ENCODE peak calls at places on chromosome 5, in six cellular contexts. One of them, this sample, is unnamed.

GRCh38 chr5:11302663-11303062 is 541.6 kb upstream of the DAP start:
- DNase-seq in trophoblast cell: no peak
- DNase-seq in H1: no peak
- DNase-seq in IMR-90: no peak
- DNase-seq in H9: no peak
- DNase-seq in mesenchymal stem cell: no peak
- DNase-seq in this sample: no peak

GRCh38 chr5:57334475-57334874 is 148.1 kb downstream of the ACTBL2 start:
- DNase-seq in H1: no peak
- DNase-seq in trophoblast cell: no peak
- DNase-seq in IMR-90: peak
- DNase-seq in mesenchymal stem cell: no peak
- DNase-seq in H9: no peak
- DNase-seq in this sample: no peak

GRCh38 chr5:149757956-149758355 is 27.8 kb downstream of the PPARGC1B start:
- DNase-seq in trophoblast cell: no peak
- DNase-seq in H1: no peak
- DNase-seq in H9: no peak
- DNase-seq in mesenchymal stem cell: no peak
- DNase-seq in IMR-90: no peak
- DNase-seq in this sample: no peak

GRCh38 chr5:13601152-13601551 is 343.3 kb downstream of the DNAH5 start:
- DNase-seq in IMR-90: peak
- DNase-seq in H1: no peak
- DNase-seq in H9: no peak
- DNase-seq in mesenchymal stem cell: peak
- DNase-seq in trophoblast cell: peak
- DNase-seq in this sample: no peak

GRCh38 chr5:84113246-84114118 is 271.2 kb downstream of the EDIL3 start:
- DNase-seq in trophoblast cell: no peak
- DNase-seq in H1: peak
- DNase-seq in H9: peak
- DNase-seq in IMR-90: peak
- DNase-seq in mesenchymal stem cell: peak
- DNase-seq in this sample: peak

GRCh38 chr5:75349663-75350062 is 12.6 kb downstream of the HMGCR start:
- DNase-seq in mesenchymal stem cell: no peak
- DNase-seq in H9: no peak
- DNase-seq in H1: no peak
- DNase-seq in trophoblast cell: no peak
- DNase-seq in IMR-90: no peak
- DNase-seq in this sample: no peak

GRCh38 chr5:10306806-10307205 is 896 bp downstream of the CMBL start:
- DNase-seq in H9: no peak
- DNase-seq in mesenchymal stem cell: no peak
- DNase-seq in trophoblast cell: no peak
- DNase-seq in IMR-90: no peak
- DNase-seq in H1: no peak
- DNase-seq in this sample: no peak

GRCh38 chr5:41796061-41796460 is 74.2 kb downstream of the OXCT1 start:
- DNase-seq in H9: no peak
- DNase-seq in trophoblast cell: no peak
- DNase-seq in IMR-90: no peak
- DNase-seq in mesenchymal stem cell: no peak
- DNase-seq in H1: no peak
- DNase-seq in this sample: no peak

GRCh38 chr5:143582176-143582575 is 178.7 kb upstream of the NR3C1 start:
- DNase-seq in H9: no peak
- DNase-seq in trophoblast cell: no peak
- DNase-seq in H1: no peak
- DNase-seq in IMR-90: no peak
- DNase-seq in mesenchymal stem cell: no peak
- DNase-seq in this sample: no peak

GRCh38 chr5:126370796-126371718 is 52.2 kb upstream of the GRAMD2B start:
- DNase-seq in H1: no peak
- DNase-seq in mesenchymal stem cell: no peak
- DNase-seq in H9: peak
- DNase-seq in IMR-90: peak
- DNase-seq in trophoblast cell: no peak
- DNase-seq in this sample: no peak

GRCh38 chr5:38420691-38421395 is 135.6 kb downstream of the LIFR start:
- DNase-seq in H9: peak
- DNase-seq in mesenchymal stem cell: peak
- DNase-seq in trophoblast cell: peak
- DNase-seq in H1: no peak
- DNase-seq in IMR-90: peak
- DNase-seq in this sample: peak

GRCh38 chr5:79263290-79263689 is 27.4 kb downstream of the JMY start:
- DNase-seq in H1: no peak
- DNase-seq in H9: no peak
- DNase-seq in IMR-90: no peak
- DNase-seq in mesenchymal stem cell: no peak
- DNase-seq in trophoblast cell: no peak
- DNase-seq in this sample: no peak

GRCh38 chr5:94793816-94794198 is 175.3 kb downstream of the SLF1 start:
- DNase-seq in H9: no peak
- DNase-seq in IMR-90: peak
- DNase-seq in trophoblast cell: peak
- DNase-seq in mesenchymal stem cell: peak
- DNase-seq in H1: no peak
- DNase-seq in this sample: no peak

GRCh38 chr5:139137703-139138102 is 60.5 kb downstream of the SIL1 start:
- DNase-seq in trophoblast cell: peak
- DNase-seq in mesenchymal stem cell: peak
- DNase-seq in IMR-90: peak
- DNase-seq in H1: no peak
- DNase-seq in H9: no peak
- DNase-seq in this sample: no peak

GRCh38 chr5:135831439-135832262 is 2.8 kb upstream of the SLC25A48 start:
- DNase-seq in H1: no peak
- DNase-seq in H9: no peak
- DNase-seq in trophoblast cell: no peak
- DNase-seq in mesenchymal stem cell: no peak
- DNase-seq in IMR-90: no peak
- DNase-seq in this sample: no peak

GRCh38 chr5:72539726-72540125 is 32.5 kb upstream of the ZNF366 start:
- DNase-seq in mesenchymal stem cell: no peak
- DNase-seq in IMR-90: no peak
- DNase-seq in H9: no peak
- DNase-seq in trophoblast cell: no peak
- DNase-seq in H1: no peak
- DNase-seq in this sample: no peak

GRCh38 chr5:73299665-73300435 is 126.9 kb downstream of the TMEM174 start:
- DNase-seq in trophoblast cell: no peak
- DNase-seq in IMR-90: peak
- DNase-seq in H9: peak
- DNase-seq in mesenchymal stem cell: no peak
- DNase-seq in H1: no peak
- DNase-seq in this sample: peak

GRCh38 chr5:129245489-129245888 is 150.9 kb downstream of the ISOC1 start:
- DNase-seq in trophoblast cell: peak
- DNase-seq in H1: no peak
- DNase-seq in H9: no peak
- DNase-seq in mesenchymal stem cell: no peak
- DNase-seq in IMR-90: no peak
- DNase-seq in this sample: no peak

GRCh38 chr5:4245511-4245910 is 649.9 kb downstream of the IRX1 start:
- DNase-seq in H9: no peak
- DNase-seq in trophoblast cell: no peak
- DNase-seq in H1: no peak
- DNase-seq in IMR-90: no peak
- DNase-seq in mesenchymal stem cell: no peak
- DNase-seq in this sample: no peak

DNA sequence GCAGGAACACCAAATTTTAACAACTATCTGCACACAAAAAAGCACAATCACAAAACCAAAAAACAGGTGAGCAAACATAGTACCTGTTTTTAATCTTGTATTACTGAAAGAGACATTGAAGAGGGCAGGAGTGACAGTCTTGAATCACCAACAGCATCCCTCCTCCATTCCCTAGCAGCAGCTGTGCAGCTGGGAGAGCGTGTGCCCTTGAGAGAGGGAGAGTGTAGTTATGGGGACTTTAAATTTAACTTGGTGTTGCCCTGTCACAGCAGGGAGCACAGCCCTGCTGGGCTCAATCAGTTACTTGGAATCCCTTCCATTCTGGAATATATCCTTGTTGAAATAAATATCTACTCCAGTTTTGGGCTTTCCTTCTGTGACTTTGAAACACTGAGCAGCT is 1938.7 kb upstream of the NUDT12 start:
- DNase-seq in IMR-90: no peak
- DNase-seq in H1: no peak
- DNase-seq in trophoblast cell: no peak
- DNase-seq in H9: no peak
- DNase-seq in mesenchymal stem cell: no peak
- DNase-seq in this sample: no peak
- H3K27ac ChIP-seq in IMR-90: no peak
- H3K27ac ChIP-seq in H1: no peak
- H3K27ac ChIP-seq in trophoblast cell: no peak
- H3K27ac ChIP-seq in H9: no peak
- H3K27ac ChIP-seq in mesenchymal stem cell: no peak
- H3K27ac ChIP-seq in this sample: no peak

GRCh38 chr5:87322381-87322780 is 54.7 kb downstream of the RASA1 start:
- DNase-seq in trophoblast cell: no peak
- DNase-seq in H9: no peak
- DNase-seq in mesenchymal stem cell: no peak
- DNase-seq in IMR-90: no peak
- DNase-seq in H1: no peak
- DNase-seq in this sample: no peak

GRCh38 chr5:87321605-87322004 is 53.9 kb downstream of the RASA1 start:
- DNase-seq in IMR-90: no peak
- DNase-seq in mesenchymal stem cell: no peak
- DNase-seq in H1: no peak
- DNase-seq in H9: no peak
- DNase-seq in trophoblast cell: no peak
- DNase-seq in this sample: no peak

DNA sequence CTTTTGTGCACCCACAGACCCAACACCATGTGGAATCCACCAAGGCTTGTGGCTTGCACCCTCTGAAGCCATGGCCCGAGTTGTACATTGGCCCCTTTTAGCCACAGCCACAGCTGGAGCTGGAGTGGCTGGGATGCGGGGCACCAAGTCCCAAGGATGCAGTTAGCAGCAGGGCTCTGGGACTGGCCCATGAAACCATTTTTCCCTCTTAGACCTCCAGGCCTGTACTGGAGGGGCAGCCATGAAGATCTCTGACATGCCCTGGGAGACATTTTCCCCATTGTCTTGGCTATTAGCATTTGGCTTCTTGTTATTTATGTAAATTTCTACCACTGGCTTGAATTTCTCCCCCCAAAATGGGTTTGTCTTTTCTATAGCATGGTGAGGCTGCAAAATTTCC is 51.8 kb downstream of the RASA1 start:
- DNase-seq in trophoblast cell: no peak
- DNase-seq in mesenchymal stem cell: no peak
- DNase-seq in H1: no peak
- DNase-seq in IMR-90: no peak
- DNase-seq in H9: no peak
- DNase-seq in this sample: no peak
- H3K14ac ChIP-seq in trophoblast cell: no peak
- H3K14ac ChIP-seq in mesenchymal stem cell: no peak
- H3K14ac ChIP-seq in H1: no peak
- H3K14ac ChIP-seq in IMR-90: no peak
- H3K14ac ChIP-seq in H9: no peak
- H3K14ac ChIP-seq in this sample: no peak

GRCh38 chr5:172418847-172419810 is 35.2 kb downstream of the SH3PXD2B start:
- DNase-seq in H1: no peak
- DNase-seq in mesenchymal stem cell: no peak
- DNase-seq in H9: no peak
- DNase-seq in IMR-90: no peak
- DNase-seq in trophoblast cell: no peak
- DNase-seq in this sample: no peak

GRCh38 chr5:172420215-172420934 is 34.0 kb downstream of the SH3PXD2B start:
- DNase-seq in H1: no peak
- DNase-seq in mesenchymal stem cell: peak
- DNase-seq in H9: peak
- DNase-seq in trophoblast cell: peak
- DNase-seq in IMR-90: peak
- DNase-seq in this sample: no peak

GRCh38 chr5:172417130-172417802 is 37.1 kb downstream of the SH3PXD2B start:
- DNase-seq in H9: no peak
- DNase-seq in mesenchymal stem cell: no peak
- DNase-seq in IMR-90: no peak
- DNase-seq in H1: no peak
- DNase-seq in trophoblast cell: no peak
- DNase-seq in this sample: no peak

GRCh38 chr5:172415615-172416275 is 38.6 kb downstream of the SH3PXD2B start:
- DNase-seq in IMR-90: no peak
- DNase-seq in mesenchymal stem cell: no peak
- DNase-seq in H1: no peak
- DNase-seq in H9: no peak
- DNase-seq in trophoblast cell: no peak
- DNase-seq in this sample: no peak

DNA sequence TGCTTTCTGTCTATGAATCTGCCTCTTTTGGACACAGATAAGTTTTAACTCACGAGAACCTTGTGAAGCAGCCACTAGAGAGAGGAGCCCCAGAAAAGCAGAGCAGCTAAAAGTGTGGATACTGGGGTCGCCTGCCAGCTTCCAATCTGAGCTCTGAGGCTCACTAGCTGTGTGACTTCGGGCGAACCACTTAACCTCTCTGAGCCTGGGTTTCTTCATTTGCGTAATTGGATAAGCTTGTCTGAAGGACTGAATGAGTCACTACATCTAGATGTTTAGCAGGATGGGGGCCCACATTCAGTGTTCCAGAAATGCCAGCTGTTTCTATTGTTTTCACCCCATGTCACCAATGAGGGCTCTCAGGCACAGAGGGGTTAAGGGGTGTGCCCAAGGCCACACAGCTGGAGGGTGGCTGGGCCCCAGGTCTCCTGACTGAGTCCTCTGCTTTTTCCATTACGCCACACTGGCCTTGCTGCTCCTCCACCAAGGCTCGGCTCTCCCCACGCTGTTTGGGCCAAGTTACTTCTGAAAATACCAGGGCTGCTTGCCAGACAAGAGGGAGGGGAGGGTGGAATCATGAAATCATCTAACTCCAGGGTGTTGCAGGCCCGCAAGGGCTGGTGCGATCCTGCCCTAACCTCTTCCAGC is 36.2 kb downstream of the SH3PXD2B start:
- DNase-seq in H1: no peak
- DNase-seq in trophoblast cell: peak
- DNase-seq in H9: no peak
- DNase-seq in mesenchymal stem cell: peak
- DNase-seq in IMR-90: peak
- DNase-seq in this sample: no peak
- H3K27ac ChIP-seq in H1: no peak
- H3K27ac ChIP-seq in trophoblast cell: peak
- H3K27ac ChIP-seq in H9: no peak
- H3K27ac ChIP-seq in mesenchymal stem cell: peak
- H3K27ac ChIP-seq in IMR-90: peak
- H3K27ac ChIP-seq in this sample: no peak

GRCh38 chr5:121430538-121430937 is 421.1 kb upstream of the FTMT start:
- DNase-seq in IMR-90: no peak
- DNase-seq in mesenchymal stem cell: no peak
- DNase-seq in H1: no peak
- DNase-seq in trophoblast cell: no peak
- DNase-seq in H9: no peak
- DNase-seq in this sample: no peak

GRCh38 chr5:121424976-121425375 is 426.7 kb upstream of the FTMT start:
- DNase-seq in mesenchymal stem cell: no peak
- DNase-seq in H9: no peak
- DNase-seq in trophoblast cell: peak
- DNase-seq in IMR-90: no peak
- DNase-seq in H1: no peak
- DNase-seq in this sample: no peak

GRCh38 chr5:121426153-121426552 is 425.5 kb upstream of the FTMT start:
- DNase-seq in trophoblast cell: no peak
- DNase-seq in IMR-90: no peak
- DNase-seq in mesenchymal stem cell: no peak
- DNase-seq in H1: no peak
- DNase-seq in H9: no peak
- DNase-seq in this sample: no peak

GRCh38 chr5:121429761-121430160 is 421.9 kb upstream of the FTMT start:
- DNase-seq in mesenchymal stem cell: no peak
- DNase-seq in H1: no peak
- DNase-seq in trophoblast cell: no peak
- DNase-seq in H9: no peak
- DNase-seq in IMR-90: no peak
- DNase-seq in this sample: no peak
- H3K14ac ChIP-seq in mesenchymal stem cell: no peak
- H3K14ac ChIP-seq in H1: no peak
- H3K14ac ChIP-seq in trophoblast cell: no peak
- H3K14ac ChIP-seq in H9: no peak
- H3K14ac ChIP-seq in IMR-90: no peak
- H3K14ac ChIP-seq in this sample: no peak

This sample was measured in neuronal stem cell.